ENCODE peak calls at places on chromosomes 16 and 17, in ten cellular contexts. Q, T, D, N, X, V, H, C, Y and A are unnamed samples.
A peak's percentile ranks its signal among the peaks of the same experiment; 100 is the strongest.

GRCh38 chr17:3828151-3828851 is 17.7 kb downstream of the NCBP3 start:
- DNase-seq in Q (no peak), T (no peak), D (no peak), N (no peak), X (peak; percentile 46), V (peak; percentile 62), H (no peak), C (no peak), Y (no peak), A (no peak)

GRCh38 chr16:1470543-1471251 is 4.1 kb downstream of the CLCN7 start:
- DNase-seq in Q (peak; percentile 88), T (no peak), D (no peak), N (no peak), X (no peak), V (peak; percentile 64), H (no peak), C (no peak), Y (no peak), A (no peak)

GRCh38 chr16:88060524-88061219 is 109.4 kb downstream of the BANP start:
- DNase-seq in Q (no peak), T (no peak), D (no peak), N (no peak), X (peak; percentile 15), V (no peak), H (no peak), C (no peak), Y (no peak), A (no peak)

GRCh38 chr17:26963163-26963503 is 330.8 kb upstream of the WSB1 start:
- DNase-seq in Q (no peak), T (no peak), D (no peak), N (no peak), X (no peak), V (no peak), H (no peak), C (no peak), Y (no peak), A (no peak)

GRCh38 chr17:82021728-82022309 is 859 bp downstream of the CENPX start:
- DNase-seq in Q (no peak), T (no peak), D (no peak), N (peak; percentile 25), X (no peak), V (no peak), H (no peak), C (no peak), Y (no peak), A (no peak)

GRCh38 chr17:46962374-46962790 is 16.7 kb downstream of the RPRML start:
- DNase-seq in Q (no peak), T (no peak), D (no peak), N (no peak), X (no peak), V (peak; percentile 85), H (peak; percentile 63), C (no peak), Y (no peak), A (peak; percentile 90)

GRCh38 chr17:16352303-16352837 is 899 bp downstream of the CENPV start:
- DNase-seq in Q (no peak), T (peak; percentile 19), D (peak; percentile 31), N (peak; percentile 8), X (no peak), V (peak; percentile 42), H (no peak), C (no peak), Y (peak; percentile 43), A (peak; percentile 57)

GRCh38 chr16:4920826-4921225 is 16.1 kb downstream of the PPL start:
- DNase-seq in Q (no peak), T (no peak), D (no peak), N (no peak), X (no peak), V (no peak), H (no peak), C (no peak), Y (no peak), A (no peak)

GRCh38 chr16:51596247-51596646 is 445.2 kb upstream of the SALL1 start:
- DNase-seq in Q (no peak), T (no peak), D (no peak), N (no peak), X (no peak), V (no peak), H (no peak), C (no peak), Y (no peak), A (no peak)

GRCh38 chr16:89827383-89828198 is 684 bp upstream of the SPIRE2 start:
- DNase-seq in Q (peak; percentile 73), T (peak; percentile 25), D (no peak), N (peak; percentile 80), X (peak; percentile 71), V (peak; percentile 56), H (peak; percentile 33), C (no peak), Y (peak; percentile 45), A (peak; percentile 77)

GRCh38 chr16:6684076-6684673 is 648.5 kb upstream of the RBFOX1 start:
- DNase-seq in Q (no peak), T (no peak), D (no peak), N (peak; percentile 26), X (no peak), V (no peak), H (peak; percentile 35), C (no peak), Y (peak; percentile 13), A (no peak)
- TF ChIP-seq CTCF in Q (peak; percentile 40), T (peak; percentile 20), D (no peak), N (peak; percentile 60), X (peak; percentile 32), V (no peak), H (peak; percentile 60), C (no peak), Y (peak; percentile 44), A (no peak)

GRCh38 chr17:27985306-27985705 is 57.2 kb upstream of the NLK start:
- DNase-seq in Q (no peak), T (no peak), D (no peak), N (no peak), X (peak; percentile 30), V (no peak), H (no peak), C (no peak), Y (no peak), A (no peak)
- H3K4me3 ChIP-seq in Q (no peak overlapping the region), T (no peak overlapping the region), D (no peak overlapping the region), N (no peak overlapping the region), X (no peak overlapping the region), V (no peak overlapping the region), H (no peak overlapping the region), C (no peak overlapping the region), Y (no peak overlapping the region), A (no peak overlapping the region)

GRCh38 chr16:6704306-6704705 is 628.3 kb upstream of the RBFOX1 start:
- DNase-seq in Q (no peak), T (no peak), D (no peak), N (no peak), X (no peak), V (no peak), H (no peak), C (no peak), Y (no peak), A (no peak)
- H3K27ac ChIP-seq in Q (no peak overlapping the region), T (no peak overlapping the region), D (no peak overlapping the region), N (no peak overlapping the region), X (no peak overlapping the region), V (no peak overlapping the region), H (no peak overlapping the region), C (no peak overlapping the region), Y (no peak overlapping the region), A (no peak overlapping the region)

GRCh38 chr17:48519427-48519826 is 11.4 kb downstream of the HOXB1 start:
- DNase-seq in Q (no peak), T (no peak), D (no peak), N (no peak), X (no peak), V (no peak), H (no peak), C (no peak), Y (no peak), A (no peak)

GRCh38 chr17:48520631-48521045 is 10.2 kb downstream of the HOXB1 start:
- DNase-seq in Q (no peak), T (no peak), D (no peak), N (no peak), X (no peak), V (no peak), H (peak; percentile 66), C (no peak), Y (no peak), A (no peak)

GRCh38 chr17:48526986-48527741 is 3.6 kb downstream of the HOXB1 start:
- DNase-seq in Q (no peak), T (no peak), D (no peak), N (no peak), X (no peak), V (no peak), H (no peak), C (no peak), Y (no peak), A (no peak)

GRCh38 chr17:48522031-48522593 is 8.7 kb downstream of the HOXB1 start:
- DNase-seq in Q (no peak), T (no peak), D (peak; percentile 43), N (peak; percentile 35), X (peak; percentile 26), V (peak; percentile 59), H (peak; percentile 83), C (no peak), Y (no peak), A (peak; percentile 34)

DNA sequence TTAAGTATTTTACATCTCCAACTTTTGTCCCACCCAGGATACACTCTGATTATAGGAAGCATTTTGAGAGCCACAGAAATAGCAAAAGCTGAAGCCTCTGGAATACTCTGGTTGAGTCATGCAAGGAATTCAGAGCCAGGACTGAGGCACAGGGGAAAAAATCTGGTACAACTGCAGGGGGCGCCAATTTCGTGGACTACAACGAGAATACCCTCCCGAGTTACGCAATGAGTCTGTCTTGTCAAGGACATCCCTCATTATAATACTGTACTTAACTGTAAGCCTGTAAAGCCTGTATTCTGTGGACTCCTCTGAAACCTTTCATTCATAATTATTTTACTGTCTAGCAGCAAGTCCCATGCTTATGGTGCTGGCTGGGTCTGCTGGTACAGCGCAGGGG is 7.8 kb downstream of the HOXB1 start:
- DNase-seq in Q (no peak), T (no peak), D (no peak), N (no peak), X (no peak), V (no peak), H (no peak), C (no peak), Y (no peak), A (no peak)
- TF ChIP-seq CTCF in Q (no peak), T (no peak), D (no peak), N (peak; percentile 39), X (no peak), V (peak; percentile 53), H (peak; percentile 58), C (no peak), Y (no peak), A (peak; percentile 32)

GRCh38 chr17:63961355-63962207 is 11.1 kb downstream of the SCN4A start:
- DNase-seq in Q (peak; percentile 73), T (peak; percentile 83), D (peak; percentile 37), N (peak; percentile 90), X (peak; percentile 63), V (peak; percentile 41), H (peak; percentile 39), C (no peak), Y (peak; percentile 53), A (peak; percentile 91)
- H3K4me3 ChIP-seq in Q (peak overlapping the region; percentile 17), T (peak overlapping the region; percentile 5), D (no peak overlapping the region), N (peak overlapping the region; percentile 48), X (peak overlapping the region; percentile 20), V (peak overlapping the region; percentile 38), H (no peak overlapping the region), C (peak overlapping the region; percentile 43), Y (no peak overlapping the region), A (peak overlapping the region; percentile 2)